ENCODE peak calls at places on chromosome 10, in five cellular contexts. A is small intestine, X is heart right ventricle, R is uterus, Q is heart left ventricle. C is an unnamed sample.

GRCh38 chr10:6300106-6300783 is 97.5 kb downstream of the PFKFB3 start:
- DNase-seq in A (peak; percentile 47), X (no peak), R (no peak), Q (no peak), C (no peak)

GRCh38 chr10:10818082-10818481 is 199.6 kb upstream of the CELF2 start:
- DNase-seq in A (no peak), X (no peak), R (peak; percentile 45), Q (peak; percentile 56), C (no peak)

GRCh38 chr10:131579251-131580071 is 267.9 kb upstream of the TCERG1L start:
- DNase-seq in A (no peak), X (no peak), R (no peak), Q (no peak), C (peak; percentile 86)

GRCh38 chr10:5887029-5887428 is 2.7 kb downstream of the ANKRD16 start:
- DNase-seq in A (peak; percentile 9), X (no peak), R (no peak), Q (no peak), C (no peak)

GRCh38 chr10:42975005-42975493 is 101.8 kb upstream of the RET start:
- DNase-seq in A (no peak), X (peak; percentile 2), R (peak; percentile 6), Q (peak; percentile 10), C (no peak)

GRCh38 chr10:116765549-116766162 is 23.3 kb upstream of the HSPA12A start:
- DNase-seq in A (peak; percentile 29), X (no peak), R (no peak), Q (peak; percentile 10), C (no peak)

GRCh38 chr10:104328916-104329710 is 9.2 kb downstream of the ITPRIP start:
- DNase-seq in A (no peak), X (no peak), R (peak; percentile 78), Q (peak; percentile 90), C (no peak)

GRCh38 chr10:31353574-31353973 is 34.6 kb downstream of the ZEB1 start:
- DNase-seq in A (peak; percentile 9), X (no peak), R (no peak), Q (no peak), C (no peak)

GRCh38 chr10:21510218-21511070 is 15.0 kb downstream of the SKIDA1 start:
- DNase-seq in A (no peak), X (peak; percentile 21), R (no peak), Q (no peak), C (no peak)

GRCh38 chr10:83212632-83213349 is 926.5 kb upstream of the GHITM start:
- DNase-seq in A (no peak), X (no peak), R (no peak), Q (no peak), C (no peak)

GRCh38 chr10:30392564-30392990 is 41.4 kb upstream of the MAP3K8 start:
- DNase-seq in A (peak; percentile 84), X (peak; percentile 66), R (peak; percentile 70), Q (peak; percentile 77), C (no peak)

GRCh38 chr10:132436861-132437410 is 39.9 kb downstream of the PWWP2B start:
- DNase-seq in A (no peak), X (peak; percentile 5), R (no peak), Q (no peak), C (no peak)

GRCh38 chr10:92238586-92239098 is 52.2 kb downstream of the CPEB3 start:
- DNase-seq in A (peak; percentile 84), X (no peak), R (peak; percentile 50), Q (peak; percentile 44), C (no peak)

GRCh38 chr10:59847888-59848287 is 58.5 kb downstream of the CCDC6 start:
- DNase-seq in A (no peak), X (no peak), R (no peak), Q (no peak), C (peak; percentile 12)
- H3K4me1 ChIP-seq in A (no peaks in the 10 kb centered on the region), X (peaks cover 8% of the 10 kb centered on the region), R (no peaks in the 10 kb centered on the region), Q (no peaks in the 10 kb centered on the region), C (peaks cover 12% of the 10 kb centered on the region)

GRCh38 chr10:71972746-71973695 is 8.8 kb downstream of the CHST3 start:
- DNase-seq in A (no peak), X (no peak), R (no peak), Q (no peak), C (no peak)
- H3K4me1 ChIP-seq in A (no peaks in the 10 kb centered on the region), X (peaks cover 87% of the 10 kb centered on the region), R (peaks cover 24% of the 10 kb centered on the region), Q (peaks cover 63% of the 10 kb centered on the region), C (peaks cover 100% of the 10 kb centered on the region)

GRCh38 chr10:14658331-14659122 is 116.2 kb downstream of the FAM107B start:
- DNase-seq in A (no peak), X (no peak), R (no peak), Q (no peak), C (no peak)
- H3K4me1 ChIP-seq in A (no peaks in the 10 kb centered on the region), X (peaks cover 64% of the 10 kb centered on the region), R (peaks cover 3% of the 10 kb centered on the region), Q (no peaks in the 10 kb centered on the region), C (peaks cover 14% of the 10 kb centered on the region)

GRCh38 chr10:75404335-75405200 is 3.0 kb upstream of the ZNF503 start:
- DNase-seq in A (peak; percentile 54), X (peak; percentile 26), R (peak; percentile 46), Q (peak; percentile 45), C (no peak)

GRCh38 chr10:75403144-75404022 is 1.8 kb upstream of the ZNF503 start:
- DNase-seq in A (peak; percentile 28), X (peak; percentile 41), R (peak; percentile 55), Q (peak; percentile 42), C (no peak)

GRCh38 chr10:75405201-75406143 is 3.9 kb upstream of the ZNF503 start:
- DNase-seq in A (peak; percentile 82), X (no peak), R (peak; percentile 58), Q (no peak), C (no peak)

GRCh38 chr10:75402486-75403143 is 1.1 kb upstream of the ZNF503 start:
- DNase-seq in A (no peak), X (peak; percentile 31), R (peak; percentile 61), Q (peak; percentile 34), C (no peak)

GRCh38 chr10:75404023-75404334 is 2.4 kb upstream of the ZNF503 start:
- DNase-seq in A (no peak), X (no peak), R (no peak), Q (no peak), C (no peak)
- H3K4me1 ChIP-seq in A (no peaks in the 10 kb centered on the region), X (peaks cover 56% of the 10 kb centered on the region), R (peaks cover 7% of the 10 kb centered on the region), Q (peaks cover 11% of the 10 kb centered on the region), C (peaks cover 68% of the 10 kb centered on the region)